ENCODE peak calls at places on chromosomes 2 and 18, in seven cellular contexts. M, H, W, R, V, T and S are unnamed samples.
A peak's percentile ranks its signal among the peaks of the same experiment; 100 is the strongest.

GRCh38 chr2:241541564-241542277 is 16.8 kb upstream of the BOK start:
- DNase-seq in M (no peak), H (peak; percentile 38), W (no peak), R (no peak), V (no peak), T (no peak), S (no peak)

GRCh38 chr18:40006553-40007073 is 1948.4 kb upstream of the PIK3C3 start:
- DNase-seq in M (no peak), H (peak; percentile 28), W (no peak), R (no peak), V (peak; percentile 41), T (no peak), S (no peak)

GRCh38 chr2:187158452-187158851 is 289.6 kb downstream of the CALCRL start:
- DNase-seq in M (no peak), H (no peak), W (no peak), R (no peak), V (no peak), T (no peak), S (no peak)

GRCh38 chr2:15293262-15293937 is 267.7 kb downstream of the NBAS start:
- DNase-seq in M (no peak), H (no peak), W (no peak), R (no peak), V (no peak), T (no peak), S (no peak)

GRCh38 chr2:191318037-191318728 is 73.0 kb downstream of the MYO1B start:
- DNase-seq in M (peak; percentile 71), H (no peak), W (peak; percentile 80), R (no peak), V (no peak), T (no peak), S (peak; percentile 11)

GRCh38 chr2:151826737-151827157 is 1.5 kb downstream of the ARL5A start:
- DNase-seq in M (peak; percentile 23), H (no peak), W (peak; percentile 39), R (no peak), V (no peak), T (no peak), S (no peak)

GRCh38 chr2:237264480-237265219 is 149.3 kb downstream of the COL6A3 start:
- DNase-seq in M (peak; percentile 98), H (no peak), W (peak; percentile 89), R (no peak), V (no peak), T (no peak), S (no peak)

GRCh38 chr2:235639387-235639786 is 145.5 kb downstream of the AGAP1 start:
- DNase-seq in M (peak; percentile 79), H (no peak), W (peak; percentile 91), R (no peak), V (no peak), T (no peak), S (no peak)

GRCh38 chr2:134258684-134259408 is 5.0 kb downstream of the MGAT5 start:
- DNase-seq in M (no peak), H (no peak), W (no peak), R (no peak), V (no peak), T (no peak), S (peak; percentile 86)

GRCh38 chr18:77366725-77367641 is 117.3 kb downstream of the GALR1 start:
- DNase-seq in M (peak; percentile 23), H (no peak), W (no peak), R (no peak), V (peak; percentile 6), T (no peak), S (no peak)

GRCh38 chr2:25521665-25522387 is 151.6 kb downstream of the DTNB start:
- DNase-seq in M (peak; percentile 48), H (peak; percentile 48), W (peak; percentile 86), R (peak; percentile 90), V (peak; percentile 72), T (no peak), S (peak; percentile 55)

GRCh38 chr2:86500325-86500724 is 59.2 kb downstream of the KDM3A start:
- DNase-seq in M (no peak), H (no peak), W (no peak), R (no peak), V (peak; percentile 6), T (no peak), S (peak; percentile 34)

GRCh38 chr18:48548404-48548771 is 9.6 kb downstream of the CTIF start:
- DNase-seq in M (no peak), H (no peak), W (peak; percentile 89), R (no peak), V (no peak), T (no peak), S (no peak)

GRCh38 chr18:48922203-48922800 is 28.5 kb downstream of the SMAD7 start:
- DNase-seq in M (no peak), H (peak; percentile 1), W (no peak), R (no peak), V (no peak), T (no peak), S (no peak)

GRCh38 chr2:183123117-183123958 is 905 bp upstream of the NUP35 start:
- DNase-seq in M (no peak), H (no peak), W (no peak), R (no peak), V (no peak), T (no peak), S (no peak)

GRCh38 chr2:236922061-236922460 is 163.6 kb upstream of the COPS8 start:
- DNase-seq in M (no peak), H (no peak), W (no peak), R (no peak), V (no peak), T (no peak), S (no peak)

GRCh38 chr2:152820048-152820447 is 101.6 kb downstream of the ARL6IP6 start:
- DNase-seq in M (no peak), H (no peak), W (no peak), R (no peak), V (no peak), T (no peak), S (no peak)

GRCh38 chr2:166831930-166832329 is 56.4 kb upstream of the XIRP2 start:
- DNase-seq in M (peak; percentile 35), H (no peak), W (no peak), R (no peak), V (no peak), T (no peak), S (no peak)

GRCh38 chr2:172674034-172674967 is 61.3 kb upstream of the RAPGEF4 start:
- DNase-seq in M (no peak), H (peak; percentile 79), W (peak; percentile 62), R (no peak), V (peak; percentile 85), T (no peak), S (no peak)

GRCh38 chr18:3790702-3791101 is 340.7 kb downstream of the TGIF1 start:
- DNase-seq in M (peak; percentile 94), H (no peak), W (peak; percentile 51), R (peak; percentile 15), V (no peak), T (no peak), S (no peak)

GRCh38 chr18:26460449-26461091 is 87.8 kb downstream of the KCTD1 start:
- DNase-seq in M (peak; percentile 87), H (no peak), W (no peak), R (peak; percentile 89), V (no peak), T (peak; percentile 57), S (no peak)

GRCh38 chr2:204776781-204777559 is 231.7 kb downstream of the PARD3B start:
- DNase-seq in M (peak; percentile 82), H (no peak), W (peak; percentile 82), R (no peak), V (no peak), T (no peak), S (no peak)

GRCh38 chr2:47869859-47870258 is 36.4 kb downstream of the FBXO11 start:
- DNase-seq in M (peak; percentile 33), H (peak; percentile 65), W (no peak), R (no peak), V (peak; percentile 57), T (no peak), S (no peak)

GRCh38 chr2:172859821-172860707 is 124.4 kb downstream of the RAPGEF4 start:
- DNase-seq in M (no peak), H (no peak), W (no peak), R (no peak), V (no peak), T (no peak), S (no peak)

GRCh38 chr18:66344227-66344626 is 259.7 kb downstream of the CDH19 start:
- DNase-seq in M (no peak), H (no peak), W (no peak), R (no peak), V (no peak), T (no peak), S (no peak)

GRCh38 chr2:30808695-30809094 is 1.4 kb upstream of the CAPN13 start:
- DNase-seq in M (no peak), H (no peak), W (no peak), R (no peak), V (no peak), T (no peak), S (no peak)

GRCh38 chr2:28658369-28658768 is 93.3 kb upstream of the PPP1CB start:
- DNase-seq in M (peak; percentile 78), H (no peak), W (peak; percentile 87), R (no peak), V (no peak), T (no peak), S (no peak)
- H3K4me1 ChIP-seq in M (peaks cover 28% of the 10 kb centered on the region), H (no peaks in the 10 kb centered on the region), W (peaks cover 22% of the 10 kb centered on the region), R (no peaks in the 10 kb centered on the region), V (no peaks in the 10 kb centered on the region), T (peaks cover 36% of the 10 kb centered on the region), S (no peaks in the 10 kb centered on the region)

GRCh38 chr2:38535745-38536506 is 66.8 kb downstream of the HNRNPLL start:
- DNase-seq in M (no peak), H (peak; percentile 93), W (peak; percentile 60), R (no peak), V (peak; percentile 92), T (no peak), S (peak; percentile 76)
- TF ChIP-seq EZH2 in M (no peak), H (no peak), W (no peak), R (no peak), V (no peak), T (no peak), S (no peak)

DNA sequence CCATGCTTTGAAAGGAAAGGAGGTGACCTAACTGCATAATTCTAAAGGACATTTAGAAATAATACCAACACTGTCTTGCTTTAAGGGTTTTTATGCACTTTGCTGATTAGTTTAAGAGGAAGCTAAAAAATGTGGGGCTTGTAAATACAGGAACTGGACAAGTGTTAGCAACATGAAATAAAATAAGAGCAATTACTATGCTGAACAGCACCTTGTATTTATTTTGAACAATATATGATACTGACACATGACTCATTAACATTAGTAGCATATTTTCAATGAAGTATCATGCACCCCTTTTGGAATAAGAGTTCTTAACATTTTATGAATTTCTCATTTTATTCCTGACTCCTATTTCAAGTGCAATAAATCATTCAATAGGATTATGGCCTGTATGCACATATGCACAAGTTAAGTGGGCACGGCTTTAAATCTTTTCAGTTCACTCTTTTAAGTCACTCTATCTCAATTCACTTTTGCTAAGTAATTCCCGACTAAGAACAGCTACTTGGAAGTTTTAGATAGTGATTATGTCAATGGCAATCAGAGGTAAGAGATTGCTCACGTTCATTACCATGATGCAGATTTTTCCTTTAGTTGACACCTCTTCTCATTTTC is 62.4 kb downstream of the STK39 start:
- DNase-seq in M (peak; percentile 36), H (no peak), W (no peak), R (no peak), V (no peak), T (peak; percentile 25), S (no peak)
- H3K4me1 ChIP-seq in M (peaks cover 12% of the 10 kb centered on the region), H (peaks cover 84% of the 10 kb centered on the region), W (peaks cover 4% of the 10 kb centered on the region), R (no peaks in the 10 kb centered on the region), V (peaks cover 44% of the 10 kb centered on the region), T (peaks cover 35% of the 10 kb centered on the region), S (peaks cover 5% of the 10 kb centered on the region)

DNA sequence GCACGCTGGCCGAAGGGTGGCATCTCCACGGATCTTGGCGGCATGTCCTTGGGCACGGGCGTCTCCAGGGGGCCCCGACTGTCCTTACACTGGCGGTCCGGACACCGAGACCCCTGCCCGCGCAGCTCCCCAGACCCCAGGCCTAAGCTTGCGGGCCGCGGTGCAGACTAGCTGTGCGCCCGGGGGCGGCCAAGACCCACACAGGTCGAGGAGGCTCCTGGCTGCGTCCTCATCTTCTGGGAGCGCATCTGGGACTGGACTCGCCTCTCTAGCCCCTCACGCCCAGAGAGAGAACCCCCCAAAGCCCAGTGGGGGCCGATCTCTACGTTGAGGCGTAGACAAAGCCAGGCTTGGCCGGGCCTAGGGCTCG is 468 bp upstream of the TWIST2 start:
- DNase-seq in M (no peak), H (no peak), W (no peak), R (no peak), V (peak; percentile 54), T (no peak), S (no peak)
- TF ChIP-seq EZH2 in M (no peak), H (no peak), W (no peak), R (no peak), V (no peak), T (no peak), S (no peak)